ENCODE peak calls at places on chromosomes 5 and 9, in four cellular contexts. L, E, W and Y are unnamed samples.

GRCh38 chr9:103397868-103398600 is 402.9 kb downstream of the CYLC2 start:
- DNase-seq in L (no peak), E (no peak), W (no peak), Y (no peak)

GRCh38 chr9:129987047-129987446 is 55.9 kb downstream of the FNBP1 start:
- DNase-seq in W (no peak), E (no peak), L (no peak), Y (no peak)

GRCh38 chr9:78439192-78439865 is 142.4 kb downstream of the PSAT1 start:
- DNase-seq in W (peak; percentile 77), E (peak; percentile 66), L (peak; percentile 65), Y (peak; percentile 80)

GRCh38 chr5:55923177-55923872 is 71.4 kb downstream of the IL6ST start:
- DNase-seq in L (peak; percentile 28), E (no peak), W (no peak), Y (peak; percentile 68)

GRCh38 chr5:68424799-68425537 is 209.4 kb downstream of the PIK3R1 start:
- DNase-seq in E (no peak), L (no peak), W (no peak), Y (no peak)

GRCh38 chr5:121366515-121366914 is 485.2 kb upstream of the FTMT start:
- DNase-seq in W (no peak), E (no peak), L (no peak), Y (no peak)

GRCh38 chr9:103798620-103799019 is 295.5 kb upstream of the SMC2 start:
- DNase-seq in E (no peak), W (no peak), L (no peak), Y (no peak)

GRCh38 chr9:124297553-124297905 is 39.8 kb downstream of the NEK6 start:
- DNase-seq in W (peak; percentile 63), L (peak; percentile 88), E (peak; percentile 94), Y (no peak)

GRCh38 chr5:156359452-156359851 is 32.5 kb downstream of the SGCD start:
- DNase-seq in E (no peak), L (no peak), W (no peak), Y (no peak)

GRCh38 chr5:171616002-171616780 is 169.4 kb upstream of the SMIM23 start:
- DNase-seq in L (no peak), E (no peak), W (no peak), Y (peak; percentile 47)

GRCh38 chr9:129140397-129141065 is 29.3 kb downstream of the PTPA start:
- DNase-seq in W (no peak), E (no peak), L (peak; percentile 52), Y (peak; percentile 83)

GRCh38 chr5:113061851-113062631 is 85.4 kb downstream of the DCP2 start:
- DNase-seq in E (no peak), W (no peak), L (no peak), Y (no peak)

GRCh38 chr9:79603222-79603925 is 31.6 kb downstream of the TLE4 start:
- DNase-seq in L (no peak), E (no peak), W (no peak), Y (no peak)

GRCh38 chr5:38453506-38453905 is 102.9 kb downstream of the LIFR start:
- DNase-seq in W (no peak), L (no peak), E (no peak), Y (peak; percentile 19)

GRCh38 chr5:180831139-180832080 is 28.8 kb upstream of the MGAT1 start:
- DNase-seq in L (peak; percentile 90), W (peak; percentile 82), E (peak; percentile 83), Y (peak; percentile 90)

GRCh38 chr9:86407022-86407421 is 52.8 kb upstream of the TUT7 start:
- DNase-seq in W (no peak), E (no peak), L (no peak), Y (no peak)

GRCh38 chr5:112210430-112211005 is 208.6 kb downstream of the EPB41L4A start:
- DNase-seq in W (peak; percentile 38), E (no peak), L (no peak), Y (no peak)

GRCh38 chr5:172683696-172684464 is 42.8 kb downstream of the NEURL1B start:
- DNase-seq in E (no peak), L (no peak), W (no peak), Y (no peak)

GRCh38 chr5:90640484-90641059 is 82.0 kb downstream of the ADGRV1 start:
- DNase-seq in L (no peak), E (no peak), W (no peak), Y (no peak)

GRCh38 chr5:178640331-178641045 is 13.6 kb upstream of the CLK4 start:
- DNase-seq in L (no peak), E (no peak), W (no peak), Y (no peak)

GRCh38 chr9:36151306-36152210 is 15.0 kb downstream of the GLIPR2 start:
- DNase-seq in E (no peak), W (peak; percentile 54), L (peak; percentile 59), Y (no peak)

GRCh38 chr9:116951588-116952433 is 264.7 kb downstream of the TRIM32 start:
- DNase-seq in W (no peak), L (no peak), E (no peak), Y (no peak)

GRCh38 chr5:150140830-150141229 is 14.8 kb downstream of the PDGFRB start:
- DNase-seq in L (peak; percentile 42), E (no peak), W (no peak), Y (no peak)

GRCh38 chr5:171520300-171521170 is 101.1 kb downstream of the FGF18 start:
- DNase-seq in E (no peak), L (peak; percentile 44), W (no peak), Y (no peak)

GRCh38 chr5:160525471-160526261 is 104.0 kb downstream of the PTTG1 start:
- DNase-seq in E (no peak), W (no peak), L (no peak), Y (no peak)

GRCh38 chr9:124038790-124039633 is 27.4 kb downstream of the LHX2 start:
- DNase-seq in W (no peak), E (no peak), L (no peak), Y (no peak)

GRCh38 chr9:120299785-120300184 is 280.2 kb downstream of the CDK5RAP2 start:
- DNase-seq in L (no peak), W (no peak), E (no peak), Y (no peak)
- TF ChIP-seq CTCF in L (no peak), W (no peak), E (no peak), Y (no peak)

DNA sequence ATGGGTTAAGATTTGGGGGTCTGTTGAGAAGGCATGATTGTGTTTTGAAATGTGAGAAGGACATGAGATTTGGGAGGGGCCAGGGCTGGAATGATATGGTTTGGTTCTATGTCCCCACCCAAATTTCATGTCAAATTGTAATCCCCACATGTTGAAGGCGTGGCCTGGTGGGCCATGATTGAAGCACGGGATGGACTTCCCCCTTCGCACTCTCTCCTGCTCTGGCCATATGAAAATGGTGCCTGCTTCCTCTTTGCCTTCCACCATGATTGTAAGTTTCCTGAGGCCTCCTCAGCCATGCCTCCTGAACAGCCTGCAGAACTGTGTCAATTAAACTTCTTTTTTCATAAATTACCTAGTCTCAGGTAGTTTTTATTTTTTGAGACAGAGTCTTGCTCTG is 14.7 kb upstream of the NOTCH1 start:
- DNase-seq in E (no peak), L (no peak), W (no peak), Y (no peak)
- H3K27ac ChIP-seq in E (no peak overlapping the region), L (no peak overlapping the region), W (no peak overlapping the region), Y (no peak overlapping the region)

GRCh38 chr5:119454171-119454570 is 1.9 kb downstream of the HSD17B4 start:
- DNase-seq in E (no peak), L (no peak), W (no peak), Y (no peak)

GRCh38 chr5:119453045-119453383 is 717 bp downstream of the HSD17B4 start:
- DNase-seq in E (no peak), W (peak; percentile 35), L (no peak), Y (no peak)

GRCh38 chr5:119451561-119451960 is 736 bp upstream of the HSD17B4 start:
- DNase-seq in E (no peak), W (no peak), L (no peak), Y (no peak)

GRCh38 chr5:119452060-119452372 is 281 bp upstream of the HSD17B4 start:
- DNase-seq in L (no peak), E (no peak), W (no peak), Y (no peak)

DNA sequence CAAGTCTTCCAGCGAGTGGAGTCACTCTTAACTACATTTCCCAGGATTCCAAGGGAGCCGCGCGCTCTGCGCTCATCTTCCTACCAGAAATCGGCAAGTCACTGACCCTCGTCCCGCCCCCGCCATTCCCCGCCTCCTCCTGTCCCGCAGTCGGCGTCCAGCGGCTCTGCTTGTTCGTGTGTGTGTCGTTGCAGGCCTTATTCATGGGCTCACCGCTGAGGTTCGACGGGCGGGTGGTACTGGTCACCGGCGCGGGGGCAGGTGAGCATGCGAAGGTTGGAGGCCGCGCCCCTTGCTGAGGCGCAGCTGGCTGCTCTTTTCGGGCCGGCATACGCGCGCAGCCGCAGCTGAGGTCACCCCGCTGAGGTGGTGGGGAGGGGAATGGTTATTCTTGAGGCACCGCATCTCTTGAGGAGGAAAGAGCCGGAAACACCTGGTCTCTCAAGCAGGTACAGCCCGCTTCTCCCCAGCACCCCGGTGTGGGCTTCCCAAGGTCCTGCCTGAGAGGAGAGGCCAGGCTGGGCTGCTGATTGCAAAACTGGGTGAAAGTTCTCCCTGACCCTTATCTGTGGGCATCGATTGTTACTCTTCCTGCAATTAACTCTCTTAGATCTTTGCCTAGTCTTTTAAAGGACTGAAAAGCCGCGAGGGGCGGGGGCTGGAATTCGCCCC is at the start of gene HSD17B4:
- DNase-seq in L (peak; percentile 92), E (peak; percentile 95), W (peak; percentile 92), Y (peak; percentile 94)
- TF ChIP-seq CTCF in L (no peak), E (peak; percentile 10), W (no peak), Y (no peak)

GRCh38 chr9:72985746-72986145 is 32.9 kb upstream of the ALDH1A1 start:
- DNase-seq in W (no peak), E (no peak), L (no peak), Y (no peak)
- H3K27ac ChIP-seq in W (no peak overlapping the region), E (peak overlapping the region; percentile 92), L (no peak overlapping the region), Y (no peak overlapping the region)

GRCh38 chr9:134589748-134590147 is 51.9 kb upstream of the COL5A1 start:
- DNase-seq in L (no peak), W (no peak), E (peak; percentile 25), Y (peak; percentile 63)

GRCh38 chr9:134590240-134591081 is 51.1 kb upstream of the COL5A1 start:
- DNase-seq in W (no peak), E (no peak), L (no peak), Y (no peak)

GRCh38 chr9:134585021-134585561 is 56.5 kb upstream of the COL5A1 start:
- DNase-seq in L (no peak), W (no peak), E (no peak), Y (peak; percentile 64)

GRCh38 chr9:134591082-134591571 is 50.5 kb upstream of the COL5A1 start:
- DNase-seq in L (no peak), W (no peak), E (no peak), Y (peak; percentile 65)

DNA sequence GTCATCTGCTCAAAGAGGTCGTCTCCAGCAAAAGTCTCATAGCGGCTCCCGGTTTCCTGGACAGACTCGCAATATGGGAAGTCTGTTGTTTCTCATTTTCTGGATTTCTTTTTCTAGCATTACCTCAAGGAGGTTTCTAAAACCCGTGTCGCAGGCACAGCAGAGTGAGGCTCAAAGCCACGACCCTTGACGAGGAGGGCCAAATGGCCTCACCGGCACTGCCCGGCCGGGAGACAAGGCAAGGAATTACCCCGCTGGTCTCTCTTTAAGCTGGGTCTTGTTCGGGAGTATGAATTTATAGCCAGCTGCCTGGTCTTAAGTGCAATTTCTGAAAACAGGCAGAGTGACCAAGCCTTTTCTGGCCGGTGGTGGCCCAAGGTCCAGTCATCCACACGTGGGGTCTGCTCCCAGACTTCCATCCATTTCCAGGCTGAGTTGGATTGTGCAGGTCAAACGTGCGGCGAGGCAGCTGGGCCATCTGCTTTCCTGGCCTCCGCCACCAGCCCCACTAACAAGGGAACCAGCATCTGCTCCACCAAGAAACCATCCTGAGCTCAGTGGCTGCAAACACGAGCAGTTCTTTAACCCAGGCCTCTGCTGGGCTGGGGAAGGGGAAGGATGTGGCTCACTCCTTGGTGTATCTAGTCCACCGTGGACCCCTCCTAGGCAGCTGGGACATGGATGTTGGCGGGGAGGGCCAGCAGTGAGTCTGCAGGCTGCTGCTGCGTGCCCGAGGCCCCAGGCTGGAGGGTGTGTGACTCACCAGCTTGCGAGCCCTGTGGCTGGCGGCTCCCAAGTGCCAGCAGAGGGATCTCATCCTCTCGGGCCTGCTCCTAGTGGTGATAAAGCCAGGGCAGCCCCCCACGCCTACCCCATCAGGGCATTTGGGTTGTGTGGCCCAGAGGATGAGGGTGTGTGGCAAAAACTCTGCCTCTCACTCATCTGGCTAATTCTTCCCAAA is 55.6 kb upstream of the COL5A1 start:
- DNase-seq in L (no peak), W (no peak), E (peak; percentile 65), Y (peak; percentile 69)
- TF ChIP-seq CTCF in L (no peak), W (no peak), E (no peak), Y (no peak)